ENCODE peak calls at places on chromosomes 6 and 20, in four cellular contexts. G, C, O and B are unnamed samples.

GRCh38 chr20:32356935-32357868 is 929 bp upstream of the ASXL1 start:
- DNase-seq in G (peak; percentile 76), C (no peak), O (peak; percentile 22), B (peak; percentile 84)

GRCh38 chr20:38842558-38842981 is 37.1 kb downstream of the PPP1R16B start:
- DNase-seq in G (no peak), C (no peak), O (no peak), B (peak; percentile 91)

GRCh38 chr6:89599727-89600126 is 38.8 kb downstream of the LYRM2 start:
- DNase-seq in G (no peak), C (no peak), O (no peak), B (no peak)

GRCh38 chr6:5726976-5727718 is 279.6 kb downstream of the NRN1 start:
- DNase-seq in G (no peak), C (no peak), O (no peak), B (no peak)

GRCh38 chr6:64012351-64013060 is 376.9 kb downstream of the PHF3 start:
- DNase-seq in G (peak; percentile 61), C (no peak), O (peak; percentile 75), B (no peak)

GRCh38 chr6:42140756-42141602 is 1.4 kb downstream of the C6orf132 start:
- DNase-seq in G (no peak), C (no peak), O (peak; percentile 84), B (no peak)

GRCh38 chr6:37354526-37355384 is 972 bp downstream of the RNF8 start:
- DNase-seq in G (no peak), C (peak; percentile 52), O (peak; percentile 80), B (no peak)

GRCh38 chr6:1496836-1497592 is 107.6 kb downstream of the FOXF2 start:
- DNase-seq in G (no peak), C (no peak), O (no peak), B (no peak)

GRCh38 chr20:60408435-60408834 is 450.2 kb downstream of the CDH26 start:
- DNase-seq in G (no peak), C (no peak), O (no peak), B (no peak)

GRCh38 chr20:62019144-62019805 is 46.4 kb downstream of the TAF4 start:
- DNase-seq in G (no peak), C (no peak), O (no peak), B (no peak)

GRCh38 chr6:43937236-43938177 is 167.5 kb downstream of the VEGFA start:
- DNase-seq in G (no peak), C (no peak), O (peak; percentile 67), B (no peak)

GRCh38 chr20:14155361-14155760 is 160.0 kb downstream of the MACROD2 start:
- DNase-seq in G (no peak), C (no peak), O (no peak), B (no peak)

GRCh38 chr6:152696543-152696942 is 1.2 kb upstream of the MYCT1 start:
- DNase-seq in G (no peak), C (no peak), O (no peak), B (no peak)

GRCh38 chr20:45104786-45105185 is 3.9 kb upstream of the KCNS1 start:
- DNase-seq in G (no peak), C (no peak), O (no peak), B (no peak)

GRCh38 chr6:148037496-148037895 is 305.1 kb upstream of the SASH1 start:
- DNase-seq in G (no peak), C (no peak), O (no peak), B (no peak)

GRCh38 chr20:18632196-18632789 is 44.4 kb downstream of the DTD1 start:
- DNase-seq in G (peak; percentile 72), C (peak; percentile 80), O (peak; percentile 74), B (no peak)

GRCh38 chr6:117270121-117270959 is 5.0 kb downstream of the VGLL2 start:
- DNase-seq in G (no peak), C (peak; percentile 74), O (peak; percentile 27), B (no peak)

GRCh38 chr6:148195511-148195910 is 147.1 kb upstream of the SASH1 start:
- DNase-seq in G (no peak), C (no peak), O (no peak), B (no peak)

GRCh38 chr6:52364480-52365166 is 2.7 kb downstream of the PAQR8 start:
- DNase-seq in G (no peak), C (no peak), O (no peak), B (no peak)

GRCh38 chr20:32623667-32624157 is 38.6 kb upstream of the NOL4L start:
- DNase-seq in G (no peak), C (no peak), O (no peak), B (no peak)

GRCh38 chr6:106553440-106553839 is 75.9 kb downstream of the RTN4IP1 start:
- DNase-seq in G (no peak), C (no peak), O (no peak), B (no peak)

GRCh38 chr20:10261702-10262101 is 43.1 kb downstream of the SNAP25 start:
- DNase-seq in G (no peak), C (no peak), O (no peak), B (no peak)

GRCh38 chr6:64217721-64218603 is 582.4 kb downstream of the PHF3 start:
- DNase-seq in G (no peak), C (no peak), O (no peak), B (peak; percentile 38)

GRCh38 chr20:46814366-46815232 is 80.0 kb upstream of the EYA2 start:
- DNase-seq in G (peak; percentile 72), C (no peak), O (no peak), B (no peak)

GRCh38 chr6:136487746-136488145 is 62.5 kb downstream of the MAP7 start:
- DNase-seq in G (no peak), C (no peak), O (no peak), B (no peak)

DNA sequence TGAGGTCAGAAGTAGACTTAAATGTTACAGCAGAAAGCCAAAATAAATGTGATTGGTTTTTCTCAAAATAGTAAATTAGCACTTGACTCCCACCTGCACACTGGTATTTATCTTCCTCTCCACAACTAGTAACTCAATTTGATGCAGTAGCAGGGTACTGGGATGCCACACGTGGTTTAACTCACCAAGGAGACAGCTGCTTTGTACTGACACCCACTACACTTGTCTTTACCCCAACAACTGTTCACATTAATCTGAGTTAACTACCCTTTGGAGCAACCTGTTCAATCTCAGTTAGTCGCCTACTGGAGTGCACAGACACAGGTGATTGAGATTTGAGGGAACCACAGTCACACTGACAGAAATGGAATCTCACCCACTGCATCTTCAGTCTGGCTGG is 242.1 kb downstream of the PRKN start:
- DNase-seq in G (no peak), C (no peak), O (peak; percentile 28), B (no peak)
- TF ChIP-seq TCF12 in G (no peak), C (no peak), O (no peak), B (no peak)

GRCh38 chr6:71299541-71300470 is 11.2 kb downstream of the OGFRL1 start:
- DNase-seq in G (no peak), C (no peak), O (no peak), B (no peak)
- TF ChIP-seq TCF12 in G (no peak), C (no peak), O (no peak), B (no peak)

GRCh38 chr6:25389501-25389900 is 110.3 kb downstream of the CARMIL1 start:
- DNase-seq in G (no peak), C (no peak), O (no peak), B (no peak)

GRCh38 chr6:25387921-25388320 is 108.7 kb downstream of the CARMIL1 start:
- DNase-seq in G (no peak), C (no peak), O (no peak), B (no peak)

GRCh38 chr6:25392372-25392771 is 113.2 kb downstream of the CARMIL1 start:
- DNase-seq in G (no peak), C (no peak), O (no peak), B (no peak)

GRCh38 chr6:25387483-25387882 is 108.3 kb downstream of the CARMIL1 start:
- DNase-seq in G (no peak), C (no peak), O (no peak), B (no peak)

GRCh38 chr6:25388776-25389175 is 109.6 kb downstream of the CARMIL1 start:
- DNase-seq in G (no peak), C (no peak), O (no peak), B (no peak)
- TF ChIP-seq TCF12 in G (no peak), C (no peak), O (no peak), B (no peak)

GRCh38 chr6:14919038-14919437 is 326.8 kb upstream of the JARID2 start:
- DNase-seq in G (no peak), C (no peak), O (no peak), B (no peak)

GRCh38 chr6:14921878-14922277 is 324.0 kb upstream of the JARID2 start:
- DNase-seq in G (no peak), C (no peak), O (no peak), B (no peak)

GRCh38 chr6:14922706-14923105 is 323.2 kb upstream of the JARID2 start:
- DNase-seq in G (no peak), C (no peak), O (no peak), B (no peak)

GRCh38 chr6:14922306-14922705 is 323.6 kb upstream of the JARID2 start:
- DNase-seq in G (no peak), C (no peak), O (peak; percentile 34), B (no peak)

DNA sequence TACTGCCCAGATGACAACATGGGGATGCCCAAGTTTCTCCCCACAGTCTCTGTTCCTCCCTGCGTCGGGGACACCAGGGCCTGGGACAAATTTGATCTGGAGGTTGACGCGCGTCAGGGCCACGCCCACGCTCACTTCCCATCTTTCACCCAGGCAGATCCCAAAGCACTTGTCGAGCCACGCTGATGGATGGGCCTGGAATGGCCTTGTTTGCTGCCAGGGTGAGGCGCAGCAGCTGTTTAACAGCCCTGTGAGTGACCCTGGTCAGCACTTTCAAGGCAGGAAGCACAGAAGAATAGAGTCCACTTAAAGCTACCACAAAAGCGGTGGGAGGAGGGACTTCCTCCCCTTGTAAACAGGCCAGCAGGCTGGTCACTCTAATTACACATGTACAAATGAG is 324.7 kb upstream of the JARID2 start:
- DNase-seq in G (no peak), C (no peak), O (no peak), B (no peak)
- TF ChIP-seq TCF12 in G (no peak), C (no peak), O (no peak), B (no peak)